ENCODE peak calls at places on chromosomes 5 and 9, in four cellular contexts. One of them, this sample, is unnamed. For H3K9me3, the result is how much of the 10 kb centered on the place peaks cover.

GRCh38 chr5:14942212-14942611 is 70.6 kb upstream of the ANKH start:
- DNase-seq in fibroblast of lung: peak
- DNase-seq in ovary: no peak
- DNase-seq in left ventricle myocardium inferior: no peak
- DNase-seq in this sample: no peak

GRCh38 chr9:121735792-121736130 is 84.3 kb downstream of the DAB2IP start:
- DNase-seq in fibroblast of lung: no peak
- DNase-seq in ovary: no peak
- DNase-seq in left ventricle myocardium inferior: no peak
- DNase-seq in this sample: no peak

GRCh38 chr9:89732295-89732951 is 127.6 kb downstream of the GADD45G start:
- DNase-seq in fibroblast of lung: no peak
- DNase-seq in ovary: peak
- DNase-seq in left ventricle myocardium inferior: no peak
- DNase-seq in this sample: no peak

GRCh38 chr9:101375546-101375945 is 9.3 kb downstream of the BAAT start:
- DNase-seq in fibroblast of lung: peak
- DNase-seq in ovary: no peak
- DNase-seq in left ventricle myocardium inferior: no peak
- DNase-seq in this sample: no peak

GRCh38 chr5:150217041-150217440 is 27.2 kb downstream of the SLC6A7 start:
- DNase-seq in fibroblast of lung: no peak
- DNase-seq in ovary: no peak
- DNase-seq in left ventricle myocardium inferior: no peak
- DNase-seq in this sample: no peak

GRCh38 chr5:95962785-95963184 is 1.1 kb upstream of the ELL2 start:
- DNase-seq in fibroblast of lung: no peak
- DNase-seq in ovary: no peak
- DNase-seq in left ventricle myocardium inferior: no peak
- DNase-seq in this sample: no peak

GRCh38 chr9:3863114-3863528 is 337.3 kb upstream of the RFX3 start:
- DNase-seq in fibroblast of lung: peak
- DNase-seq in ovary: no peak
- DNase-seq in left ventricle myocardium inferior: no peak
- DNase-seq in this sample: peak

GRCh38 chr9:27414215-27414731 is 109.8 kb upstream of the IFNK start:
- DNase-seq in fibroblast of lung: no peak
- DNase-seq in ovary: no peak
- DNase-seq in left ventricle myocardium inferior: peak
- DNase-seq in this sample: no peak

GRCh38 chr5:140246378-140247122 is 56.4 kb downstream of the PFDN1 start:
- DNase-seq in fibroblast of lung: peak
- DNase-seq in ovary: peak
- DNase-seq in left ventricle myocardium inferior: peak
- DNase-seq in this sample: peak

GRCh38 chr5:50962934-50963646 is 296.7 kb downstream of the PARP8 start:
- DNase-seq in fibroblast of lung: peak
- DNase-seq in ovary: peak
- DNase-seq in left ventricle myocardium inferior: peak
- DNase-seq in this sample: no peak

GRCh38 chr9:129895376-129896268 is 60.4 kb downstream of the USP20 start:
- DNase-seq in fibroblast of lung: no peak
- DNase-seq in ovary: no peak
- DNase-seq in left ventricle myocardium inferior: no peak
- DNase-seq in this sample: no peak

GRCh38 chr5:115258001-115258400 is 4.7 kb downstream of the PGGT1B start:
- DNase-seq in fibroblast of lung: peak
- DNase-seq in ovary: no peak
- DNase-seq in left ventricle myocardium inferior: no peak
- DNase-seq in this sample: no peak

GRCh38 chr5:95873351-95873750 is 50.8 kb upstream of the GLRX start:
- DNase-seq in fibroblast of lung: no peak
- DNase-seq in ovary: no peak
- DNase-seq in left ventricle myocardium inferior: no peak
- DNase-seq in this sample: no peak

GRCh38 chr9:113355197-113355596 is 5.9 kb downstream of the BSPRY start:
- DNase-seq in fibroblast of lung: no peak
- DNase-seq in ovary: no peak
- DNase-seq in left ventricle myocardium inferior: no peak
- DNase-seq in this sample: no peak

GRCh38 chr9:117403848-117404247 is 11.0 kb downstream of the ASTN2 start:
- DNase-seq in fibroblast of lung: no peak
- DNase-seq in ovary: no peak
- DNase-seq in left ventricle myocardium inferior: no peak
- DNase-seq in this sample: no peak

GRCh38 chr9:105608685-105609598 is 51.0 kb downstream of the FKTN start:
- DNase-seq in fibroblast of lung: peak
- DNase-seq in ovary: no peak
- DNase-seq in left ventricle myocardium inferior: no peak
- DNase-seq in this sample: no peak

GRCh38 chr9:14314929-14315753 is 1.2 kb upstream of the NFIB start:
- DNase-seq in fibroblast of lung: peak
- DNase-seq in ovary: peak
- DNase-seq in left ventricle myocardium inferior: peak
- DNase-seq in this sample: peak

GRCh38 chr9:131554865-131555351 is 9.6 kb downstream of the PRRT1B start:
- DNase-seq in fibroblast of lung: no peak
- DNase-seq in ovary: no peak
- DNase-seq in left ventricle myocardium inferior: no peak
- DNase-seq in this sample: no peak

GRCh38 chr5:107124376-107124775 is 546.4 kb downstream of the EFNA5 start:
- DNase-seq in fibroblast of lung: no peak
- DNase-seq in ovary: no peak
- DNase-seq in left ventricle myocardium inferior: no peak
- DNase-seq in this sample: no peak

GRCh38 chr9:113349044-113349433 is 302 bp upstream of the BSPRY start:
- DNase-seq in fibroblast of lung: no peak
- DNase-seq in ovary: no peak
- DNase-seq in left ventricle myocardium inferior: no peak
- DNase-seq in this sample: no peak

GRCh38 chr9:84808416-84808815 is 138.9 kb downstream of the NTRK2 start:
- DNase-seq in fibroblast of lung: no peak
- DNase-seq in ovary: no peak
- DNase-seq in left ventricle myocardium inferior: no peak
- DNase-seq in this sample: no peak

GRCh38 chr9:89815903-89816573 is 211.2 kb downstream of the GADD45G start:
- DNase-seq in fibroblast of lung: no peak
- DNase-seq in ovary: peak
- DNase-seq in left ventricle myocardium inferior: peak
- DNase-seq in this sample: peak

GRCh38 chr5:84602371-84602771 is 217.7 kb upstream of the EDIL3 start:
- DNase-seq in fibroblast of lung: peak
- DNase-seq in ovary: no peak
- DNase-seq in left ventricle myocardium inferior: no peak
- DNase-seq in this sample: no peak

GRCh38 chr9:134418354-134418753 is 92.1 kb downstream of the RXRA start:
- DNase-seq in fibroblast of lung: no peak
- DNase-seq in ovary: no peak
- DNase-seq in left ventricle myocardium inferior: peak
- DNase-seq in this sample: no peak

GRCh38 chr9:32926901-32927300 is 74.5 kb downstream of the APTX start:
- DNase-seq in fibroblast of lung: no peak
- DNase-seq in ovary: no peak
- DNase-seq in left ventricle myocardium inferior: no peak
- DNase-seq in this sample: no peak

GRCh38 chr9:98222885-98223640 is 30.6 kb upstream of the CORO2A start:
- DNase-seq in fibroblast of lung: peak
- DNase-seq in ovary: no peak
- DNase-seq in left ventricle myocardium inferior: no peak
- DNase-seq in this sample: no peak

GRCh38 chr9:75146229-75146628 is 57.9 kb downstream of the OSTF1 start:
- DNase-seq in fibroblast of lung: peak
- DNase-seq in ovary: no peak
- DNase-seq in left ventricle myocardium inferior: no peak
- DNase-seq in this sample: no peak

GRCh38 chr5:139733289-139733688 is 62.3 kb upstream of the PSD2 start:
- DNase-seq in fibroblast of lung: no peak
- DNase-seq in ovary: no peak
- DNase-seq in left ventricle myocardium inferior: no peak
- DNase-seq in this sample: no peak

GRCh38 chr5:104048231-104048630 is 485.6 kb upstream of the NUDT12 start:
- DNase-seq in fibroblast of lung: peak
- DNase-seq in ovary: no peak
- DNase-seq in left ventricle myocardium inferior: no peak
- DNase-seq in this sample: no peak

GRCh38 chr5:2726366-2726765 is 25.1 kb downstream of the IRX2 start:
- DNase-seq in fibroblast of lung: no peak
- DNase-seq in ovary: no peak
- DNase-seq in left ventricle myocardium inferior: no peak
- DNase-seq in this sample: no peak
- H3K9me3 ChIP-seq in fibroblast of lung: under half
- H3K9me3 ChIP-seq in ovary: under half
- H3K9me3 ChIP-seq in left ventricle myocardium inferior: under half
- H3K9me3 ChIP-seq in this sample: under half

GRCh38 chr5:179112469-179113142 is 52.4 kb downstream of the ZNF354C start:
- DNase-seq in fibroblast of lung: no peak
- DNase-seq in ovary: no peak
- DNase-seq in left ventricle myocardium inferior: no peak
- DNase-seq in this sample: peak

GRCh38 chr5:179113143-179113530 is 53.0 kb downstream of the ZNF354C start:
- DNase-seq in fibroblast of lung: no peak
- DNase-seq in ovary: no peak
- DNase-seq in left ventricle myocardium inferior: no peak
- DNase-seq in this sample: peak

GRCh38 chr5:179114756-179115155 is 54.6 kb downstream of the ZNF354C start:
- DNase-seq in fibroblast of lung: no peak
- DNase-seq in ovary: no peak
- DNase-seq in left ventricle myocardium inferior: no peak
- DNase-seq in this sample: peak

GRCh38 chr5:179115307-179115706 is 55.1 kb downstream of the ZNF354C start:
- DNase-seq in fibroblast of lung: no peak
- DNase-seq in ovary: no peak
- DNase-seq in left ventricle myocardium inferior: no peak
- DNase-seq in this sample: no peak

DNA sequence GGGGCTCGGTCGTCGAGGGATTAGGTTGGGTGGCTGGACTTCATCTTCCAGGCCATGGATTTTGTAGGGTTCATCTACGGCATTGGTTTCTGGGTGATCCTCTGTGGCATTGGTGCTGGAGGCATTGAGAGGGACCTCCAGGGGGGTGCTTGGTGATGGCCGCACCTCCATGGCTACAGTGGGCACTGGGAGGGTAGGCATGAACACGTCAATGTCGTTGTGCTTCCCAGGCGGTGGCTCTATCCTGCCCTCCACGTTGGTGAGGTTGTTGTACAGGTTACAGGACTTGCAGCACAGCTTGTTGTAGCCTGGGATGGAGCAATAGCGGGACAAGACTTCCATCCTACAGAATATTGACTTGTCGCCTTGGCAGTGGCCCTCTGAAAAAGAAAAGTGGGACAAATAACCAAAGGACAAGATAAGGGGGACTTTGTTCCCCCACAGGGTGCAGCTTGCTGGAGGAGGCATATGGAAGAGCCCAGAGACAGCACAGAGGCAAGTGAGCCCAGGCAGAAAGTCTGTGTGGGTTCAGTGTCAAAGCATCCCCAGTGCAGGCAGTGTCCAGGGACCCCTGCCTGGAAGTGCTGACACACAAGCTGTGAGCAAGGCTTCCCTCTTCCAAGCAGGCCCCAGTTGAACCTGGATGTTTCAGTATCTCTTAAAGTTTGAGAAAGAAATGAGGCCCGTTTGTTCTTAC is 53.9 kb downstream of the ZNF354C start:
- DNase-seq in fibroblast of lung: no peak
- DNase-seq in ovary: no peak
- DNase-seq in left ventricle myocardium inferior: no peak
- DNase-seq in this sample: peak
- H3K9me3 ChIP-seq in fibroblast of lung: under half
- H3K9me3 ChIP-seq in ovary: under half
- H3K9me3 ChIP-seq in left ventricle myocardium inferior: half or more
- H3K9me3 ChIP-seq in this sample: under half

GRCh38 chr5:141313711-141314110 is 6.9 kb downstream of the TAF7 start:
- DNase-seq in fibroblast of lung: no peak
- DNase-seq in ovary: no peak
- DNase-seq in left ventricle myocardium inferior: no peak
- DNase-seq in this sample: no peak

GRCh38 chr5:141322261-141322660 is 1.7 kb upstream of the TAF7 start:
- DNase-seq in fibroblast of lung: no peak
- DNase-seq in ovary: no peak
- DNase-seq in left ventricle myocardium inferior: no peak
- DNase-seq in this sample: no peak

GRCh38 chr5:141320225-141321169 is at the start of gene TAF7:
- DNase-seq in fibroblast of lung: peak
- DNase-seq in ovary: peak
- DNase-seq in left ventricle myocardium inferior: peak
- DNase-seq in this sample: peak

GRCh38 chr5:141319699-141320098 is 885 bp downstream of the TAF7 start:
- DNase-seq in fibroblast of lung: no peak
- DNase-seq in ovary: no peak
- DNase-seq in left ventricle myocardium inferior: no peak
- DNase-seq in this sample: no peak

GRCh38 chr5:141319202-141319601 is 1.4 kb downstream of the TAF7 start:
- DNase-seq in fibroblast of lung: no peak
- DNase-seq in ovary: no peak
- DNase-seq in left ventricle myocardium inferior: no peak
- DNase-seq in this sample: no peak
- H3K9me3 ChIP-seq in fibroblast of lung: under half
- H3K9me3 ChIP-seq in ovary: under half
- H3K9me3 ChIP-seq in left ventricle myocardium inferior: half or more
- H3K9me3 ChIP-seq in this sample: half or more

GRCh38 chr5:88158056-88158455 is 110.6 kb downstream of the TMEM161B start:
- DNase-seq in fibroblast of lung: no peak
- DNase-seq in ovary: no peak
- DNase-seq in left ventricle myocardium inferior: no peak
- DNase-seq in this sample: no peak

DNA sequence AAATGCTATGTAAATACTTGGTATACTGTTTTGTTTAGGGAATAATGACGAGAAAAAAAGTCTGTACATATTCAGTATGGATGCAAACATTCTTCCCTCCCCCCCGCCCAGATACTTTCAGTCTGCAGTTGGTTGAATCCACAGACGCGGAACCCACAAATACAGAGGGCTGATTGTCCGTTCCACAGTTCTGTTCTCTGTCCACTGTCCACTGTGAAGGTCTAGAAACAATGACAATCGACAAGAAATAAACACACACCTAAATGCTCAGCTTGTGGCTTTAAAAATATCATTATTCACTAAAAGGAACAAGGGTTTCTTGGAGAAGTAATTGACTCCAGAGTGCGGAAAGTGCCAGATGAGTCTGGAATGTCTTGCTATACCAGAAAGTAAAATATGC is 109.1 kb downstream of the TMEM161B start:
- DNase-seq in fibroblast of lung: no peak
- DNase-seq in ovary: no peak
- DNase-seq in left ventricle myocardium inferior: no peak
- DNase-seq in this sample: no peak
- H3K9me3 ChIP-seq in fibroblast of lung: under half
- H3K9me3 ChIP-seq in ovary: under half
- H3K9me3 ChIP-seq in left ventricle myocardium inferior: under half
- H3K9me3 ChIP-seq in this sample: under half

This sample was measured in right atrium auricular region.